ENCODE peak calls at places on chromosomes 3 and 15, in six cellular contexts. One of them, this sample, is unnamed.

GRCh38 chr3:152403632-152404066 is 134.9 kb downstream of the MBNL1 start:
- DNase-seq in GM12891: no peak
- DNase-seq in H1: no peak
- DNase-seq in SK-N-SH: no peak
- DNase-seq in GM12892: no peak
- DNase-seq in K562: peak
- DNase-seq in this sample: no peak

GRCh38 chr15:68210821-68211655 is 5.9 kb upstream of the CALML4 start:
- DNase-seq in SK-N-SH: peak
- DNase-seq in K562: peak
- DNase-seq in GM12891: no peak
- DNase-seq in H1: no peak
- DNase-seq in GM12892: peak
- DNase-seq in this sample: no peak

GRCh38 chr3:29277249-29277648 is 3.6 kb upstream of the RBMS3 start:
- DNase-seq in K562: no peak
- DNase-seq in H1: no peak
- DNase-seq in SK-N-SH: no peak
- DNase-seq in GM12891: no peak
- DNase-seq in GM12892: no peak
- DNase-seq in this sample: no peak

GRCh38 chr3:126541628-126542339 is 16.9 kb downstream of the C3orf22 start:
- DNase-seq in SK-N-SH: no peak
- DNase-seq in H1: no peak
- DNase-seq in K562: no peak
- DNase-seq in GM12892: no peak
- DNase-seq in GM12891: no peak
- DNase-seq in this sample: no peak

GRCh38 chr15:75836953-75837321 is 6.3 kb upstream of the UBE2Q2 start:
- DNase-seq in K562: no peak
- DNase-seq in GM12892: peak
- DNase-seq in SK-N-SH: no peak
- DNase-seq in GM12891: peak
- DNase-seq in H1: no peak
- DNase-seq in this sample: peak

GRCh38 chr3:150385296-150386242 is 22.5 kb upstream of the TSC22D2 start:
- DNase-seq in GM12892: no peak
- DNase-seq in GM12891: no peak
- DNase-seq in K562: no peak
- DNase-seq in H1: no peak
- DNase-seq in SK-N-SH: no peak
- DNase-seq in this sample: peak

GRCh38 chr3:29850641-29851040 is 569.8 kb downstream of the RBMS3 start:
- DNase-seq in H1: no peak
- DNase-seq in GM12892: no peak
- DNase-seq in SK-N-SH: no peak
- DNase-seq in GM12891: no peak
- DNase-seq in K562: no peak
- DNase-seq in this sample: no peak

GRCh38 chr15:78213956-78214355 is 20.4 kb downstream of the ACSBG1 start:
- DNase-seq in GM12891: no peak
- DNase-seq in K562: no peak
- DNase-seq in H1: no peak
- DNase-seq in SK-N-SH: no peak
- DNase-seq in GM12892: no peak
- DNase-seq in this sample: no peak

GRCh38 chr3:159733194-159733860 is 255.3 kb upstream of the IL12A start:
- DNase-seq in H1: no peak
- DNase-seq in K562: no peak
- DNase-seq in SK-N-SH: no peak
- DNase-seq in GM12891: no peak
- DNase-seq in GM12892: no peak
- DNase-seq in this sample: no peak

GRCh38 chr3:26280517-26280916 is 342.1 kb upstream of the LRRC3B start:
- DNase-seq in GM12891: no peak
- DNase-seq in H1: no peak
- DNase-seq in SK-N-SH: peak
- DNase-seq in GM12892: no peak
- DNase-seq in K562: no peak
- DNase-seq in this sample: no peak

GRCh38 chr3:140972833-140973232 is 31.2 kb downstream of the SLC25A36 start:
- DNase-seq in GM12891: no peak
- DNase-seq in GM12892: no peak
- DNase-seq in SK-N-SH: no peak
- DNase-seq in K562: no peak
- DNase-seq in H1: no peak
- DNase-seq in this sample: no peak

GRCh38 chr15:31328425-31328998 is 1.9 kb downstream of the KLF13 start:
- DNase-seq in GM12891: no peak
- DNase-seq in K562: peak
- DNase-seq in H1: no peak
- DNase-seq in GM12892: no peak
- DNase-seq in SK-N-SH: peak
- DNase-seq in this sample: no peak

GRCh38 chr3:25433868-25434267 is 5.8 kb downstream of the RARB start:
- DNase-seq in SK-N-SH: no peak
- DNase-seq in K562: peak
- DNase-seq in GM12892: no peak
- DNase-seq in GM12891: no peak
- DNase-seq in H1: no peak
- DNase-seq in this sample: no peak

GRCh38 chr15:71501344-71502128 is 308.8 kb upstream of the NR2E3 start:
- DNase-seq in K562: no peak
- DNase-seq in GM12891: no peak
- DNase-seq in GM12892: no peak
- DNase-seq in SK-N-SH: no peak
- DNase-seq in H1: no peak
- DNase-seq in this sample: no peak

GRCh38 chr15:74616020-74616939 is 644 bp downstream of the CLK3 start:
- DNase-seq in K562: peak
- DNase-seq in SK-N-SH: peak
- DNase-seq in GM12891: peak
- DNase-seq in H1: no peak
- DNase-seq in GM12892: peak
- DNase-seq in this sample: no peak

GRCh38 chr15:64697911-64698369 is 77.4 kb downstream of the RBPMS2 start:
- DNase-seq in H1: no peak
- DNase-seq in K562: no peak
- DNase-seq in SK-N-SH: no peak
- DNase-seq in GM12891: no peak
- DNase-seq in GM12892: no peak
- DNase-seq in this sample: no peak

GRCh38 chr3:40452562-40452875 is 4.6 kb upstream of the RPL14 start:
- DNase-seq in SK-N-SH: no peak
- DNase-seq in GM12892: no peak
- DNase-seq in GM12891: no peak
- DNase-seq in K562: no peak
- DNase-seq in H1: no peak
- DNase-seq in this sample: no peak

GRCh38 chr3:187651282-187651681 is 18.9 kb downstream of the SST start:
- DNase-seq in GM12892: no peak
- DNase-seq in SK-N-SH: no peak
- DNase-seq in GM12891: no peak
- DNase-seq in H1: no peak
- DNase-seq in K562: no peak
- DNase-seq in this sample: no peak

GRCh38 chr3:12837295-12837986 is 3.9 kb downstream of the RPL32 start:
- DNase-seq in K562: no peak
- DNase-seq in GM12892: no peak
- DNase-seq in SK-N-SH: no peak
- DNase-seq in H1: no peak
- DNase-seq in GM12891: no peak
- DNase-seq in this sample: no peak

GRCh38 chr15:68391084-68391483 is 40.9 kb downstream of the ITGA11 start:
- DNase-seq in H1: no peak
- DNase-seq in K562: no peak
- DNase-seq in GM12892: no peak
- DNase-seq in SK-N-SH: no peak
- DNase-seq in GM12891: no peak
- DNase-seq in this sample: no peak

GRCh38 chr3:149352556-149352955 is 19.1 kb upstream of the TM4SF18 start:
- DNase-seq in SK-N-SH: peak
- DNase-seq in K562: peak
- DNase-seq in GM12891: peak
- DNase-seq in H1: peak
- DNase-seq in GM12892: peak
- DNase-seq in this sample: no peak

GRCh38 chr3:128497305-128498126 is 4.5 kb upstream of the GATA2 start:
- DNase-seq in K562: peak
- DNase-seq in GM12891: peak
- DNase-seq in GM12892: no peak
- DNase-seq in SK-N-SH: peak
- DNase-seq in H1: no peak
- DNase-seq in this sample: no peak

GRCh38 chr3:99118381-99118780 is 216.9 kb upstream of the DCBLD2 start:
- DNase-seq in SK-N-SH: no peak
- DNase-seq in GM12891: no peak
- DNase-seq in GM12892: no peak
- DNase-seq in K562: no peak
- DNase-seq in H1: no peak
- DNase-seq in this sample: no peak

GRCh38 chr3:113270096-113270495 is 58.7 kb downstream of the BOC start:
- DNase-seq in GM12891: no peak
- DNase-seq in SK-N-SH: no peak
- DNase-seq in GM12892: no peak
- DNase-seq in K562: no peak
- DNase-seq in H1: no peak
- DNase-seq in this sample: no peak

GRCh38 chr15:55992769-55993110 is 672 bp downstream of the NEDD4 start:
- DNase-seq in GM12891: no peak
- DNase-seq in H1: no peak
- DNase-seq in SK-N-SH: no peak
- DNase-seq in GM12892: no peak
- DNase-seq in K562: no peak
- DNase-seq in this sample: no peak

GRCh38 chr3:105527949-105528348 is 161.2 kb downstream of the ALCAM start:
- DNase-seq in SK-N-SH: no peak
- DNase-seq in H1: no peak
- DNase-seq in GM12891: no peak
- DNase-seq in K562: no peak
- DNase-seq in GM12892: no peak
- DNase-seq in this sample: no peak

GRCh38 chr15:98123834-98124233 is 163.3 kb downstream of the ARRDC4 start:
- DNase-seq in K562: no peak
- DNase-seq in GM12892: no peak
- DNase-seq in SK-N-SH: no peak
- DNase-seq in H1: no peak
- DNase-seq in GM12891: no peak
- DNase-seq in this sample: no peak

GRCh38 chr3:185824467-185825378 is at the start of gene IGF2BP2:
- DNase-seq in K562: peak
- DNase-seq in SK-N-SH: peak
- DNase-seq in GM12891: peak
- DNase-seq in H1: no peak
- DNase-seq in GM12892: peak
- DNase-seq in this sample: no peak

GRCh38 chr15:61479601-61480000 is 250.5 kb upstream of the RORA start:
- DNase-seq in GM12892: no peak
- DNase-seq in K562: no peak
- DNase-seq in H1: no peak
- DNase-seq in GM12891: no peak
- DNase-seq in SK-N-SH: no peak
- DNase-seq in this sample: no peak

GRCh38 chr15:37789881-37790280 is 144.6 kb upstream of the TMCO5A start:
- DNase-seq in GM12891: no peak
- DNase-seq in H1: no peak
- DNase-seq in GM12892: no peak
- DNase-seq in SK-N-SH: no peak
- DNase-seq in K562: no peak
- DNase-seq in this sample: no peak

GRCh38 chr3:96007650-96008195 is 806.7 kb upstream of the EPHA6 start:
- DNase-seq in H1: no peak
- DNase-seq in K562: no peak
- DNase-seq in GM12892: no peak
- DNase-seq in GM12891: no peak
- DNase-seq in SK-N-SH: no peak
- DNase-seq in this sample: no peak
- TF ChIP-seq TAF1 in H1: no peak
- TF ChIP-seq TAF1 in K562: no peak
- TF ChIP-seq TAF1 in GM12892: no peak
- TF ChIP-seq TAF1 in GM12891: no peak
- TF ChIP-seq TAF1 in SK-N-SH: no peak
- TF ChIP-seq TAF1 in this sample: no peak

DNA sequence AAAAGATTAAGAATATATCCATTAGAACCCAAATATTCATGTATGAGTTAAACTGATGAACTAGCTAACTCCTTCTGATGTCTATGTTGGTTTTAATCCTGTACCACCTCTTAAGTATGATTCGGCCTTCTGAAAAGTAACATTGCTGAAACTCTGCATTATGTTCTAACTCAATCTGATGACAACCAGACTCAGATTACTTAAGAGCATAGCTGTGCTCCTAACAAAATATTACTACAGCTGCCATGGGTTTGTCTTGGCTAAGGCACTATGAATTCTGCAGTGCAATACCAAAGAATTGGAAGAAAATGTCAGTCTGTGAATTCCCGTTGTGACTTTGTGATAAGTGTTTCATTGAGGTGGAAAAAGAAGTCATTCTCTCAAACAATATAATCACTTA is 224.4 kb downstream of the ZMAT3 start:
- DNase-seq in SK-N-SH: no peak
- DNase-seq in H1: no peak
- DNase-seq in K562: no peak
- DNase-seq in GM12891: no peak
- DNase-seq in GM12892: no peak
- DNase-seq in this sample: no peak
- TF ChIP-seq TAF1 in SK-N-SH: no peak
- TF ChIP-seq TAF1 in H1: no peak
- TF ChIP-seq TAF1 in K562: no peak
- TF ChIP-seq TAF1 in GM12891: no peak
- TF ChIP-seq TAF1 in GM12892: no peak
- TF ChIP-seq TAF1 in this sample: no peak

GRCh38 chr3:69764861-69765260 is 25.6 kb downstream of the MITF start:
- DNase-seq in SK-N-SH: no peak
- DNase-seq in GM12891: no peak
- DNase-seq in K562: no peak
- DNase-seq in H1: no peak
- DNase-seq in GM12892: no peak
- DNase-seq in this sample: no peak
- TF ChIP-seq TAF1 in SK-N-SH: no peak
- TF ChIP-seq TAF1 in GM12891: no peak
- TF ChIP-seq TAF1 in K562: no peak
- TF ChIP-seq TAF1 in H1: no peak
- TF ChIP-seq TAF1 in GM12892: no peak
- TF ChIP-seq TAF1 in this sample: no peak

DNA sequence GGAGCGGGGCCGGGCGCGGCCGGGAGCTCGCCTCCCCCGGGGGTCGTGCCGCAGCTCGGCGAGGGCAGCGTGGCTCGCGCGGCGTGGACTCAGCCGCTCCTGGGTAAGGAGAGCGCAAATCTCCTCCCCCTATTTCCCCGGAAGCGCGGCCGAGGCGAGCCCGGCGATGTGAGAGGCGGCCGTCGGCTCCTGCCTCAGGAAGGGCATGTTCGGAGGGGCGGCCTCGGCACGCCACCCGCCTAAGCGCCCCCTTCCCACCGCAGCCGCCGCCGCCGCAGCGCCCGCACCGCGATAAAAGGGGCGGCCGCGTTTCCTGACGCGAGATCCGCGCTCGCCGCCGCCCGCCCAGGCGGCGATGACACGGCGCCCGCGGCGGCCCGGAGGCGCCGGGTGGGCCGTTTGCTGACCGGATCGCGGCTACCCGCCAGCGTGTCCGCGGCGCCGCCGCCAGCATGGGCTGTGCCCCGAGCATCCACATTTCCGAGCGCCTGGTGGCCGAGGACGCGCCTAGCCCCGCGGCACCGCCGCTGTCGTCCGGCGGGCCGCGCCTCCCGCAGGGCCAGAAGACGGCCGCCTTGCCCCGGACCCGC is at the start of gene PDE8A:
- DNase-seq in GM12892: peak
- DNase-seq in GM12891: peak
- DNase-seq in H1: no peak
- DNase-seq in K562: peak
- DNase-seq in SK-N-SH: peak
- DNase-seq in this sample: no peak
- TF ChIP-seq TAF1 in GM12892: no peak
- TF ChIP-seq TAF1 in GM12891: no peak
- TF ChIP-seq TAF1 in H1: peak
- TF ChIP-seq TAF1 in K562: peak
- TF ChIP-seq TAF1 in SK-N-SH: no peak
- TF ChIP-seq TAF1 in this sample: no peak